ENCODE peak calls at places on chromosomes 13 and 19, in five cellular contexts. I is A549, Z is spleen, J is tibial artery, P is left ventricle myocardium inferior. R is an unnamed sample.

GRCh38 chr13:111908981-111909380 is 158.0 kb upstream of the SOX1 start:
- DNase-seq in P (no peak), J (no peak), Z (peak; percentile 52), I (no peak), R (no peak)

GRCh38 chr13:111152836-111153235 is 37.7 kb downstream of the ARHGEF7 start:
- DNase-seq in P (no peak), Z (no peak), J (no peak), I (no peak), R (no peak)

GRCh38 chr13:102707465-102707864 is 12.6 kb upstream of the METTL21C start:
- DNase-seq in J (no peak), Z (no peak), P (no peak), I (peak; percentile 32), R (no peak)

GRCh38 chr13:110925023-110925608 is 10.2 kb upstream of the ANKRD10 start:
- DNase-seq in Z (no peak), P (no peak), I (no peak), J (no peak), R (no peak)

GRCh38 chr13:43682698-43683097 is 104.1 kb downstream of the ENOX1 start:
- DNase-seq in I (no peak), J (no peak), P (no peak), Z (no peak), R (no peak)

GRCh38 chr19:33916792-33917191 is 120.1 kb downstream of the KCTD15 start:
- DNase-seq in I (no peak), Z (no peak), J (no peak), P (no peak), R (no peak)

GRCh38 chr19:37941820-37942515 is 35.0 kb downstream of the SIPA1L3 start:
- DNase-seq in Z (peak; percentile 28), I (peak; percentile 98), P (no peak), J (no peak), R (no peak)

GRCh38 chr13:47672245-47672975 is 328.7 kb downstream of the SUCLA2 start:
- DNase-seq in Z (no peak), I (no peak), J (no peak), P (no peak), R (no peak)

GRCh38 chr13:93561553-93561952 is 334.9 kb downstream of the GPC6 start:
- DNase-seq in Z (no peak), J (no peak), I (no peak), P (no peak), R (no peak)

GRCh38 chr13:21879263-21879914 is 208.5 kb downstream of the FGF9 start:
- DNase-seq in J (no peak), Z (no peak), P (no peak), I (peak; percentile 4), R (no peak)

GRCh38 chr19:38831142-38831605 is 420 bp downstream of the ECH1 start:
- DNase-seq in P (peak; percentile 76), I (peak; percentile 78), J (peak; percentile 46), Z (peak; percentile 86), R (no peak)

DNA sequence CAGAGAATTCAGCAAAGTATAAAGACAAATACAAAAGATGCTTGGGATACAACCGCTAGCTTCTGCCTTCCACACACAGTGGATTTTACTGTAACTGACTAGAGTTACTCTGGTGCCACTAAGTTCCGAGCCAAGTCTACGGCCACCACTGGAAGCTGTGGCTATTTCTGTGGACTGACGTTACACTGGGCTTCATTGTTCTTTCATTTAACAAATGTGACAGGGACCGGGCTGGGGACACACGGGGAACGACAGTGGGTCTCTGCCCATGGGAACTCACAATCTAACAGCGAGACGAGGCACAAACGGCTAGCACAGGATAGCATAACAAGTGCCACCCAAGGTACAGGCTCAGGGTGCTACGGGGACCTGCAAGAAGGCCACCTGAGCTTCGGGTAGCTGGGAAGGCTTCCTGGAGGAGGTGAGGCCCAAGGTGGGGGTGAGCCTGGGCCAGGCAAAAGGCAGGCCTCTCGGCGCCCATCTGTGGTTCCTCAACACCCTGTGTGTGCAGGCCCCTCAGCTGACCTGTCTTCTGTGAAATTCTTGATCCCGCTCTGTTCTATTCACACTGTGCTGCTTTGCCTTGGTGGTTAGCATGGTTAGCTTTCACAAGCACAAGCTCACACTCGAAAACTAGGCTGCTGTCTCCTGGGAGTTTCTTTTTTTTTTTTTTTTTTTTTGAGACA is 10.3 kb upstream of the IL4I1 start:
- DNase-seq in I (no peak), P (no peak), J (no peak), Z (no peak), R (no peak)
- TF ChIP-seq CTCF in I (no peak), P (no peak), J (no peak), Z (no peak), R (no peak)

GRCh38 chr13:113084094-113084942 is 21.3 kb upstream of the F7 start:
- DNase-seq in I (no peak), Z (peak; percentile 59), J (no peak), P (no peak), R (peak; percentile 69)
- TF ChIP-seq CTCF in I (no peak), Z (no peak), J (no peak), P (no peak), R (peak; percentile 33)

GRCh38 chr19:55913643-55914268 is 18.4 kb downstream of the NLRP13 start:
- DNase-seq in J (no peak), P (no peak), Z (no peak), I (no peak), R (no peak)
- TF ChIP-seq CTCF in J (no peak), P (no peak), Z (no peak), I (no peak), R (no peak)

DNA sequence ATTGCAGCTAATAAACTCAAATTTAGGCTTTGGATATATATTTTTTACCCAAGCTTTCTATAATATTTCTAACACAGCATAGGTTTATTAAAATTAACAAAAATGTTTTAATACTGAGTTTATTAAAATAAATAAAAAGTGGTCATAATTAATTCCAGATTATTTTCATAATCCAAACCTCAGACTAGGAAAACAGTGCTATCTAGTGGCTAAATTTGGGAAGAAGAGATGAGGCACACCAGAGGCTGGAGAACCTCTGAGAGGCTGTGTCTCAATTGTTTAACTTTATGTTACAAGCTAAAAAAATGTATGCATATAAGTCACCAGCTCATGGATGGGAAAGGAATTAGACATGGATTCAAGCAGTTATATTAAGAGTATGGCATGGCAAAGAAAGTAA is 392.5 kb downstream of the DIAPH3 start:
- DNase-seq in I (no peak), P (no peak), J (no peak), Z (no peak), R (no peak)
- TF ChIP-seq CTCF in I (peak; percentile 52), P (peak; percentile 69), J (peak; percentile 48), Z (peak; percentile 35), R (peak; percentile 87)

DNA sequence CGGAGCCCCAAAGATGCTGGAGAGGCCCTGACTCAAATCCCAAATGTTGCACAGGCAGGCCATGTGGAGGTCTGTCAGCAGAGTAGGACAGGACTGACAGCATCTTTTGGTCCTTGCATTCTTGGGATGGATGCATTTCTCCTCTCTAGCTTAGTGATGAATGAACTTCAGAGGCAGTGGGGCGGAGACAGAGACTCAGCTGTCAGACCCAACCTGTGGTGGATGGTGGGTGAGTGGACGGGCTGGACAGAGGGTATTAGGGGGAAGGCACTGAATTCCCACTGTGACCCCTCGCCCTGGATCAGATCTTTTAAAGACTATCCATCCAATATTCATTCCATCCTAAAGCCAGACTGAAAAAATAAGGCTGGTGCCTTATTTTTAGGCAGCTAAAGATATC is 39.3 kb upstream of the GJB6 start:
- DNase-seq in J (no peak), P (no peak), I (no peak), Z (no peak), R (no peak)
- TF ChIP-seq CTCF in J (no peak), P (no peak), I (no peak), Z (no peak), R (no peak)

DNA sequence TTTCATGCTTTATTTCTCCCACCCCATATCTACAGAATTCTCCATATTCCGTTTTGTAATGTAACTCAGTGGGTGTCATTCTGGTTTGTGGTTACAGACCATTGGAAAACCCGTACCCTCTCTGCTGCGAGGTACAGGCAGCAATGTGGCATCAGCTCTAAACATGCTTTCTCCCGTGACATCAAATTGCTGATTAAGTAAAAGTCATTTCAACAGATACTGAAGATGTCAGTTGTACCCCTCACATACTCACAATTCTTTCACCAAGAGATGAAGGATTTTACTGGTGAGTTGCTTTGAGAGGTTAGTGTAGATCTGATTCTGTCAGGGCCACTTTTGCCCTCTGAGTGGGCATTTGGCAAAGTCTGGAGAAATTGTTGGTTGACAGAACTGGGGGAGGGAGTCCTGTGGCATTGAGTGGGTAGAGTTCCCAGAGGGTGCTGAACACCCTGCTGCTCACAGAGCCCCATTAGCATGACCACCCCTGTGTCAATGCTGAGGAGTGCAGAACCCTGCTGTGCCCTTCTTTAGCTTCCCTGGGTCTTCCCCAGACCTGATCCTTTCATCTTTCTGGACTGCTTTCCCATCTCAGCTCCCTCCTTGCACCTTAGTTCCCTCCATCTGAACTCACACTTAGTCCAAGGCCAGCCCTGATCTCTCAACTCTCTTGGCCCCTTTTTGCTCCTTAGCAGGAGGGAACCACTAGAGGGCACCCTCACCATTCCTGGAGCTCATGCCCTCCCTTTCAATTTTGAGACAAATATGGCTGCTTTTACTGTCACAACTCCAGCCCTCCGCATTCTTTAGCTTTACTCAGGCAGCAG is 39.9 kb upstream of the CEACAM8 start:
- DNase-seq in Z (no peak), J (no peak), I (peak; percentile 71), P (no peak), R (no peak)
- TF ChIP-seq CTCF in Z (peak; percentile 54), J (no peak), I (peak; percentile 88), P (peak; percentile 52), R (peak; percentile 51)

GRCh38 chr13:40536443-40537113 is 129.9 kb downstream of the FOXO1 start:
- DNase-seq in I (peak; percentile 30), Z (no peak), P (no peak), J (no peak), R (no peak)
- TF ChIP-seq CTCF in I (no peak), Z (no peak), P (no peak), J (no peak), R (no peak)

GRCh38 chr19:55345818-55346724 is 6.4 kb downstream of the KMT5C start:
- DNase-seq in P (peak; percentile 45), Z (no peak), I (peak; percentile 72), J (no peak), R (no peak)

GRCh38 chr19:55346725-55347441 is 7.2 kb downstream of the KMT5C start:
- DNase-seq in J (no peak), I (no peak), P (no peak), Z (no peak), R (no peak)

GRCh38 chr19:55342044-55342531 is 2.4 kb downstream of the KMT5C start:
- DNase-seq in J (no peak), P (no peak), Z (no peak), I (no peak), R (no peak)

GRCh38 chr19:55345101-55345817 is 5.6 kb downstream of the KMT5C start:
- DNase-seq in I (no peak), P (no peak), Z (no peak), J (no peak), R (no peak)

DNA sequence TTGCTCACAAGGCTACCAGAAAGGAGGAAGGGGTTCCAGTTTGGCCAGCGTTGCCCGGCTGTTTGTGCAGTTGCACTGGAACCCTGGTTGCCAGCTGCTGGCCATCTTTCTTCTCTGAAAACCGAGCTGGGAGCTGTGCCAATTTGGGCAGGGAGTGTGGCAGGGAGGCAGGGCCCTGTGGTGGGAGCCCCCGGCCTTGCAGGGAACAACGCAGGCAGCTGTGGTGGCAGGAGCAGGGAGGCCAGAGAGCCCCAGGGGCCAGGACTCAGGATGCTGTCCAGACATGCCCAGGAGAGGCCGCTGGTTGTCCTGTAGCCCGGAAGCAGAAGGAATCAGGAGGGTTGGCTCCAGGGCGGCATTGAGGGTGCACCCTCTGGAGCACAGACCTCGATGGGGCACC is 4.8 kb downstream of the KMT5C start:
- DNase-seq in I (no peak), Z (no peak), P (no peak), J (no peak), R (no peak)
- TF ChIP-seq CTCF in I (no peak), Z (no peak), P (no peak), J (no peak), R (peak; percentile 24)